ENCODE peak calls at places on chromosomes 13 and 19, in seven cellular contexts. M is adrenal gland, X is brain pericyte, I is HuH-7.5, L is head of caudate nucleus, F is T follicular helper cell, K is GDM1. J is an unnamed sample.

GRCh38 chr19:54331626-54332025 is 7.3 kb downstream of the LILRA4 start:
- DNase-seq in F (no peak), L (no peak), K (no peak), I (no peak), X (no peak), M (no peak), J (no peak)

GRCh38 chr19:58575183-58576041 is 2.3 kb upstream of the MZF1 start:
- DNase-seq in I (peak), K (no peak), F (peak), L (peak), X (peak), M (peak), J (peak)

GRCh38 chr13:113803409-113804016 is 44.5 kb downstream of the TMEM255B start:
- DNase-seq in K (no peak), M (no peak), X (no peak), I (no peak), F (no peak), L (no peak), J (no peak)

GRCh38 chr19:5364674-5365073 is 24.1 kb upstream of the PTPRS start:
- DNase-seq in K (no peak), X (no peak), M (no peak), L (no peak), I (no peak), F (no peak), J (no peak)

GRCh38 chr19:3544742-3545668 is 6.0 kb downstream of the TEKTIP1 start:
- DNase-seq in M (peak), F (peak), L (peak), X (no peak), I (peak), K (no peak), J (peak)

GRCh38 chr13:89763011-89763410 is 1584.5 kb upstream of the MIR17HG start:
- DNase-seq in I (no peak), M (no peak), K (no peak), L (no peak), X (no peak), F (no peak), J (no peak)

GRCh38 chr19:55117063-55117635 is 288 bp downstream of the PPP1R12C start:
- DNase-seq in L (no peak), M (peak), K (no peak), F (peak), X (no peak), I (no peak), J (no peak)

GRCh38 chr19:34881982-34882381 is 44.7 kb upstream of the ZNF30 start:
- DNase-seq in K (no peak), I (no peak), L (no peak), F (no peak), X (no peak), M (no peak), J (no peak)

GRCh38 chr19:48724796-48725753 is 5.5 kb upstream of the MAMSTR start:
- DNase-seq in I (no peak), K (peak), M (peak), L (no peak), F (no peak), X (peak), J (no peak)

GRCh38 chr19:52533901-52534300 is 6.4 kb downstream of the ZNF808 start:
- DNase-seq in L (no peak), F (no peak), I (no peak), M (peak), K (no peak), X (no peak), J (no peak)

GRCh38 chr13:28329395-28330158 is 165.4 kb downstream of the FLT1 start:
- DNase-seq in M (peak), I (no peak), K (no peak), X (no peak), F (no peak), L (no peak), J (no peak)

GRCh38 chr19:47428177-47428894 is 9.0 kb upstream of the MEIS3 start:
- DNase-seq in I (peak), K (peak), L (peak), X (peak), F (peak), M (peak), J (peak)

GRCh38 chr19:29696045-29696682 is 18.9 kb downstream of the C19orf12 start:
- DNase-seq in X (no peak), F (no peak), I (no peak), K (no peak), L (no peak), M (no peak), J (no peak)

GRCh38 chr13:94858856-94859811 is 146.8 kb upstream of the SOX21 start:
- DNase-seq in I (no peak), L (peak), K (no peak), X (peak), M (peak), F (no peak), J (no peak)

GRCh38 chr19:19134687-19135158 is 3.6 kb downstream of the TMEM161A start:
- DNase-seq in F (no peak), L (no peak), K (no peak), M (peak), I (no peak), X (no peak), J (no peak)

GRCh38 chr19:50387176-50387867 is 3.2 kb downstream of the POLD1 start:
- DNase-seq in I (no peak), F (no peak), L (no peak), M (peak), K (no peak), X (no peak), J (no peak)

GRCh38 chr13:33132644-33133440 is 116.6 kb downstream of the KL start:
- DNase-seq in L (no peak), F (no peak), I (no peak), K (no peak), X (no peak), M (no peak), J (no peak)

GRCh38 chr13:90414691-90415596 is 932.5 kb upstream of the MIR17HG start:
- DNase-seq in F (no peak), M (no peak), L (no peak), X (no peak), I (no peak), K (no peak), J (no peak)

GRCh38 chr13:30114586-30115256 is 192.6 kb downstream of the KATNAL1 start:
- DNase-seq in L (peak), K (peak), I (peak), X (no peak), F (peak), M (peak), J (peak)

GRCh38 chr13:70424428-70424827 is 316.2 kb upstream of the KLHL1 start:
- DNase-seq in L (no peak), F (no peak), I (no peak), K (no peak), X (no peak), M (no peak), J (no peak)

GRCh38 chr13:64553411-64554129 is 2676.6 kb downstream of the PCDH9 start:
- DNase-seq in K (no peak), L (no peak), X (no peak), M (no peak), I (no peak), F (no peak), J (no peak)

GRCh38 chr19:29872224-29872731 is 60.5 kb downstream of the CCNE1 start:
- DNase-seq in K (no peak), X (no peak), L (no peak), F (no peak), I (peak), M (no peak), J (no peak)

GRCh38 chr13:35479223-35479536 is 2.7 kb upstream of the MAB21L1 start:
- DNase-seq in L (no peak), M (no peak), K (no peak), F (no peak), X (no peak), I (no peak), J (no peak)

GRCh38 chr19:11574689-11575088 is 2.8 kb downstream of the ACP5 start:
- DNase-seq in X (no peak), L (no peak), I (no peak), M (no peak), K (no peak), F (no peak), J (no peak)

GRCh38 chr19:48391100-48392005 is at the start of gene KDELR1:
- DNase-seq in K (peak), F (peak), L (peak), M (peak), X (no peak), I (peak), J (peak)

GRCh38 chr19:17216058-17216670 is 1.0 kb downstream of the USE1 start:
- DNase-seq in M (peak), L (no peak), I (no peak), K (no peak), X (no peak), F (no peak), J (no peak)

GRCh38 chr13:110283661-110284516 is 23.1 kb downstream of the COL4A1 start:
- DNase-seq in X (no peak), L (no peak), M (no peak), K (no peak), I (no peak), F (no peak), J (no peak)

GRCh38 chr13:88125055-88125454 is 453.9 kb downstream of the SLITRK5 start:
- DNase-seq in I (no peak), F (no peak), L (no peak), M (no peak), X (no peak), K (no peak), J (no peak)

GRCh38 chr19:4447327-4448146 is 10.1 kb downstream of the UBXN6 start:
- DNase-seq in X (no peak), K (no peak), L (no peak), I (no peak), M (no peak), F (no peak), J (no peak)

GRCh38 chr13:46552302-46552680 is 679 bp upstream of the LRCH1 start:
- DNase-seq in L (no peak), M (no peak), F (no peak), K (no peak), X (no peak), I (no peak), J (no peak)

GRCh38 chr13:40564342-40564997 is 102.0 kb downstream of the FOXO1 start:
- DNase-seq in K (no peak), X (no peak), F (no peak), I (no peak), M (peak), L (no peak), J (no peak)

GRCh38 chr19:17328517-17329060 is 6.1 kb downstream of the ANO8 start:
- DNase-seq in X (no peak), M (no peak), L (no peak), I (no peak), F (no peak), K (no peak), J (no peak)

GRCh38 chr19:6108721-6109633 is 1.3 kb downstream of the RFX2 start:
- DNase-seq in K (peak), I (peak), M (peak), X (no peak), F (peak), L (no peak), J (peak)

GRCh38 chr19:45345506-45345860 is 4.9 kb downstream of the KLC3 start:
- DNase-seq in M (no peak), I (no peak), F (no peak), X (no peak), L (no peak), K (no peak), J (no peak)

GRCh38 chr13:97848886-97849285 is 104.6 kb upstream of the IPO5 start:
- DNase-seq in F (no peak), M (no peak), I (no peak), L (no peak), X (no peak), K (no peak), J (no peak)

GRCh38 chr19:39110263-39110967 is 15.2 kb upstream of the PAK4 start:
- DNase-seq in M (peak), I (peak), F (peak), X (no peak), L (peak), K (no peak), J (peak)

GRCh38 chr19:41993612-41994483 is at the start of gene ATP1A3:
- DNase-seq in I (no peak), X (no peak), M (peak), F (peak), L (no peak), K (peak), J (peak)

GRCh38 chr19:34664168-34664567 is 12.8 kb downstream of the SCGB2B2 start:
- DNase-seq in I (no peak), K (no peak), F (no peak), X (no peak), L (no peak), M (peak), J (no peak)

J was measured in activated CD4-positive, alpha-beta T cell treated with anti-CD3 and anti-CD28 coated beads for 1 hour.